ENCODE peak calls at places on chromosomes 4 and X, in five cellular contexts. Q, F, X, U and Z are unnamed samples.

GRCh38 chr4:26782830-26783202 is 77.8 kb upstream of the STIM2 start:
- DNase-seq in Q (no peak), F (no peak), X (no peak), U (no peak), Z (no peak)

GRCh38 chrX:17769701-17770269 is 32.5 kb downstream of the SCML1 start:
- DNase-seq in Q (no peak), F (no peak), X (no peak), U (no peak), Z (no peak)

GRCh38 chr4:127622621-127622922 is 10.2 kb upstream of the INTU start:
- DNase-seq in Q (peak; percentile 60), F (no peak), X (no peak), U (no peak), Z (no peak)

GRCh38 chr4:105683038-105683437 is 25.5 kb downstream of the INTS12 start:
- DNase-seq in Q (no peak), F (no peak), X (no peak), U (no peak), Z (no peak)

GRCh38 chrX:13428055-13428786 is 108.4 kb upstream of the ATXN3L start:
- DNase-seq in Q (peak; percentile 55), F (peak; percentile 72), X (no peak), U (no peak), Z (peak; percentile 53)

GRCh38 chrX:258291-259040 is 22.7 kb upstream of the PLCXD1 start:
- DNase-seq in Q (no peak), F (no peak), X (no peak), U (no peak), Z (no peak)

GRCh38 chr4:30837131-30837539 is 117.0 kb downstream of the PCDH7 start:
- DNase-seq in Q (peak; percentile 52), F (peak; percentile 6), X (peak; percentile 22), U (peak; percentile 35), Z (no peak)

GRCh38 chr4:122687450-122688121 is 44.9 kb upstream of the BBS12 start:
- DNase-seq in Q (peak; percentile 16), F (no peak), X (no peak), U (no peak), Z (no peak)

GRCh38 chr4:184826315-184827266 is 823 bp upstream of the ACSL1 start:
- DNase-seq in Q (peak; percentile 44), F (peak; percentile 16), X (no peak), U (no peak), Z (no peak)

GRCh38 chrX:153333821-153334653 is at the start of gene ZNF275:
- DNase-seq in Q (peak; percentile 76), F (peak; percentile 61), X (peak; percentile 67), U (peak; percentile 64), Z (peak; percentile 72)

GRCh38 chr4:56653461-56654237 is 27.4 kb downstream of the HOPX start:
- DNase-seq in Q (no peak), F (no peak), X (no peak), U (no peak), Z (no peak)

GRCh38 chr4:152245706-152246105 is 290.2 kb downstream of the FBXW7 start:
- DNase-seq in Q (no peak), F (no peak), X (no peak), U (no peak), Z (no peak)

GRCh38 chr4:184067931-184068554 is 149.6 kb downstream of the ENPP6 start:
- DNase-seq in Q (peak; percentile 12), F (no peak), X (no peak), U (no peak), Z (no peak)

GRCh38 chr4:143286733-143287570 is 49.7 kb upstream of the GAB1 start:
- DNase-seq in Q (peak; percentile 51), F (peak; percentile 75), X (no peak), U (no peak), Z (no peak)

GRCh38 chrX:146449243-146449642 is 360.3 kb upstream of the CXorf51B start:
- DNase-seq in Q (no peak), F (no peak), X (no peak), U (no peak), Z (no peak)

GRCh38 chrX:94645727-94646126 is 971.7 kb downstream of the FAM133A start:
- DNase-seq in Q (no peak), F (no peak), X (no peak), U (no peak), Z (no peak)

GRCh38 chr4:139316733-139317132 is 14.5 kb upstream of the NDUFC1 start:
- DNase-seq in Q (no peak), F (no peak), X (no peak), U (no peak), Z (no peak)

GRCh38 chr4:153748378-153748777 is 11.4 kb downstream of the RNF175 start:
- DNase-seq in Q (peak; percentile 78), F (peak; percentile 38), X (peak; percentile 66), U (no peak), Z (no peak)

GRCh38 chrX:39777623-39778025 is 320.1 kb downstream of the BCOR start:
- DNase-seq in Q (no peak), F (no peak), X (no peak), U (no peak), Z (no peak)

GRCh38 chr4:162232349-162232748 is 68.5 kb upstream of the FSTL5 start:
- DNase-seq in Q (no peak), F (no peak), X (no peak), U (no peak), Z (no peak)

GRCh38 chr4:79082988-79083387 is 143.8 kb upstream of the PAQR3 start:
- DNase-seq in Q (no peak), F (no peak), X (no peak), U (no peak), Z (no peak)

GRCh38 chr4:39950861-39951481 is 26.7 kb downstream of the PDS5A start:
- DNase-seq in Q (peak; percentile 25), F (peak; percentile 19), X (no peak), U (no peak), Z (peak; percentile 7)

GRCh38 chrX:47232803-47233332 is at the start of gene USP11:
- DNase-seq in Q (peak; percentile 56), F (peak; percentile 51), X (no peak), U (no peak), Z (peak; percentile 79)

GRCh38 chr4:40552536-40552935 is 77.1 kb downstream of the RBM47 start:
- DNase-seq in Q (no peak), F (no peak), X (no peak), U (no peak), Z (peak; percentile 52)

GRCh38 chr4:38860788-38861424 is 4.3 kb upstream of the TLR6 start:
- DNase-seq in Q (no peak), F (peak; percentile 26), X (no peak), U (peak; percentile 53), Z (peak; percentile 77)

GRCh38 chr4:38753021-38753806 is 29.6 kb downstream of the TLR10 start:
- DNase-seq in Q (peak; percentile 95), F (peak; percentile 99), X (peak; percentile 93), U (peak; percentile 90), Z (peak; percentile 97)

GRCh38 chr4:150056569-150056968 is 21.7 kb upstream of the DCLK2 start:
- DNase-seq in Q (peak; percentile 85), F (peak; percentile 70), X (no peak), U (no peak), Z (no peak)

GRCh38 chr4:11857881-11858280 is 429.2 kb upstream of the HS3ST1 start:
- DNase-seq in Q (no peak), F (no peak), X (no peak), U (no peak), Z (no peak)

GRCh38 chr4:101018836-101019235 is 328.5 kb downstream of the PPP3CA start:
- DNase-seq in Q (no peak), F (no peak), X (no peak), U (no peak), Z (no peak)

GRCh38 chrX:67939270-67939669 is 395.4 kb downstream of the AR start:
- DNase-seq in Q (no peak), F (no peak), X (no peak), U (no peak), Z (no peak)

GRCh38 chrX:133838761-133839676 is 146.4 kb downstream of the GPC3 start:
- DNase-seq in Q (peak; percentile 48), F (peak; percentile 28), X (no peak), U (peak; percentile 36), Z (peak; percentile 43)

DNA sequence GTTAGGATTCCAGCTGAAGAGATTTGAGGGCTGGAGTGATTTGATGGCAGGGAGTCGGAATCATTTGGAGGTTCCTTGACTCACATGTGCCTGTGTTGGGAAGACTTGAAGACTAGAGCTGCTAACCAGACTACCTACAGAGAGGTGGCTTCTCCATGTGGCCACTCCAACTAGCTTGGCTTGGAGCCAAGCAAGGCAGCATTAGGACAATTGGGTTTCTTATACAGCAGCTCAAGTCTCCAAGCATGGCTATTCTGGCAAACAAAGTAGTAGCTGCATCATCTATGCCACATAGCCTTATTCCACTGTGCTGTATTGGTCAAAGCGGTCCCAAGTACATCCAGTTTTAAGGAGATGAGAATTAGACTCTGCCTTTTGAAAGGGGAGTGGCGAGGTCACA is 171.7 kb upstream of the SLC4A4 start:
- DNase-seq in Q (no peak), F (no peak), X (no peak), U (no peak), Z (no peak)
- H3K23ac ChIP-seq in Q (no peak overlapping the region), F (no peak overlapping the region), X (peak overlapping the region; percentile 69), U (no peak overlapping the region), Z (no peak overlapping the region)

GRCh38 chr4:1194028-1194900 is 21.9 kb upstream of the SPON2 start:
- DNase-seq in Q (peak; percentile 45), F (peak; percentile 49), X (no peak), U (no peak), Z (peak; percentile 62)
- H3K9ac ChIP-seq in Q (peak overlapping the region; percentile 81), F (peak overlapping the region; percentile 42), X (no peak overlapping the region), U (no peak overlapping the region), Z (no peak overlapping the region)

DNA sequence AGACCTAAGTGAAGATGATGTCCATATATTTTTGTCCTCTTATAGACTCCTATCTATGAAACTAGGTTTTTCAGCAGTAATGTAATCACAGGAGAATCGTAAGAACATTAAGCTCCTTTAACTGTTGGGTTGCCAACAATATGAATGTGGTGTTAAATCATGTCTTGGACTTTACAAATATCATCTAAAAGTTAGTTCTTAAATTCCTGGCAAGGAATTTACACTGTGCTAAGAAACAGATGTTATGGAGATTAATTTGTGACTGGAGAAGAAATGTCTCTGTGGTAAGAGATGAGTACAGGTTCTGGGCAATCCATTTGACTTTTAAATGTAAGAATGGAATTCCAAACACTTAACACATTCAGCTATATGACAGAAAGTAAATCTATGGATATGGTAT is 34.6 kb downstream of the CNKSR2 start:
- DNase-seq in Q (no peak), F (no peak), X (no peak), U (no peak), Z (no peak)
- H4K91ac ChIP-seq in Q (no peak overlapping the region), F (no peak overlapping the region), X (no peak overlapping the region), U (no peak overlapping the region), Z (no peak overlapping the region)

DNA sequence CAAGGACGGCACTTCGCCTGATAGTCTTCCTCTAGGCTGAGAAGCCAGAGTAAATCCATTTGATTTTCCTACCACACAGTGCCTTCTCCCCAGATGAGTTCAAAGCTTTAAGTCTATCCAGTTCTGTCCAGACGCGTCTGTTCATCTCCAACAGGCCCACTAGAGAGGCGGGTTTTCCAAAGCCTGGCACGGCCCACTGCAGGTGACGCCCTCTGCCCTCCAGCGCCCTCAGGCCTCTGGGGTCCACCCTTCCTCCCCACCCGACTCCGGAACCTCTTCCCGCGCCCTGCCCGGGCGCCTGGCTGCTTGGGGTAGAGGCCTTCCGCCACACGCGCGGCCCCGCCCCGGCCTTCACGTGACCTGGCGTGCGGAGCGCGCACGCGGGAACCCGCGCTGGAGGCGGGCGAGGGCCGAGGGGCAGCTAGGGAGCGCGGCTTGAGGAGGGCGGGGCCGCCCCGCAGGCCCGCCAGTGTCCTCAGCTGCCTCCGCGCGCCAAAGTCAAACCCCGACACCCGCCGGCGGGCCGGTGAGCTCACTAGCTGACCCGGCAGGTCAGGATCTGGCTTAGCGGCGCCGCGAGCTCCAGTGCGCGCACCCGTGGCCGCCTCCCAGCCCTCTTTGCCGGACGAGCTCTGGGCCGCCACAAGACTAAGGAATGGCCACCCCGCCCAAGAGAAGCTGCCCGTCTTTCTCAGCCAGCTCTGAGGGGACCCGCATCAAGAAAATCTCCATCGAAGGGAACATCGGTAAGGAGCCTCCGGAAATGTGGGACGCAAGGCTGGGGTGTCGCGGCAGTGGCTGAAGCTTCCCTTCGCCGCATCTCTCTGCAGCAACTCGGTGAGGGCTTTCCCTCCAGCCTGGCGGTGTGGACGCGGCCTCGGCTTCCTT is at the start of gene DCK:
- DNase-seq in Q (peak; percentile 87), F (peak; percentile 90), X (peak; percentile 91), U (peak; percentile 89), Z (peak; percentile 92)
- H3K23ac ChIP-seq in Q (no peak within 1 kb of the TSS), F (peak within 1 kb of the TSS; percentile 79), X (no peak within 1 kb of the TSS), U (peak within 1 kb of the TSS; percentile 90), Z (no peak within 1 kb of the TSS)